ENCODE peak calls at places on chromosomes 1 and 21, in nine cellular contexts. O is AG10803, K is suprapubic skin, G is Karpas-422, J is HCT116, U is fibroblast of mammary gland, C is HFF-Myc, V is Caco-2, T is HL-60. N is an unnamed sample.

GRCh38 chr1:65691152-65691900 is 101.4 kb upstream of the PDE4B start:
- DNase-seq in G (peak), T (no peak), O (no peak), C (no peak), J (no peak), U (no peak), V (no peak), K (no peak), N (peak)

GRCh38 chr1:226063362-226064167 is 1.0 kb downstream of the H3-3A start:
- DNase-seq in O (peak), J (no peak), U (peak), K (peak), V (peak), T (no peak), G (peak), C (no peak), N (peak)

GRCh38 chr1:156898151-156898550 is 4.6 kb downstream of the PEAR1 start:
- DNase-seq in T (no peak), O (no peak), K (no peak), J (no peak), C (peak), G (no peak), U (peak), V (no peak), N (peak)

GRCh38 chr1:85998105-85998504 is 158.5 kb downstream of the COL24A1 start:
- DNase-seq in V (no peak), O (no peak), U (peak), K (no peak), G (no peak), J (no peak), T (no peak), C (no peak), N (no peak)

GRCh38 chr1:39675220-39675619 is 3.3 kb upstream of the NT5C1A start:
- DNase-seq in V (no peak), K (no peak), C (no peak), G (no peak), T (no peak), J (no peak), O (no peak), U (no peak), N (no peak)

GRCh38 chr1:10032287-10032589 is 520 bp upstream of the UBE4B start:
- DNase-seq in G (no peak), J (no peak), V (no peak), U (no peak), K (no peak), C (no peak), T (no peak), O (no peak), N (no peak)

GRCh38 chr1:74396942-74397341 is 115.5 kb downstream of the LRRC53 start:
- DNase-seq in K (no peak), C (no peak), G (no peak), O (no peak), J (no peak), U (no peak), V (no peak), T (no peak), N (no peak)

GRCh38 chr1:162908236-162908635 is 47.3 kb upstream of the CCDC190 start:
- DNase-seq in T (no peak), U (peak), K (no peak), J (no peak), G (no peak), C (no peak), O (peak), V (no peak), N (no peak)

GRCh38 chr1:21927531-21928237 is 9.4 kb downstream of the HSPG2 start:
- DNase-seq in V (peak), J (no peak), G (no peak), O (peak), T (no peak), C (no peak), U (peak), K (no peak), N (peak)

GRCh38 chr1:150548632-150549495 is at the start of gene ADAMTSL4:
- DNase-seq in U (peak), T (no peak), C (no peak), J (no peak), G (peak), O (peak), V (peak), K (no peak), N (peak)

GRCh38 chr1:95023399-95024050 is 49.2 kb downstream of the ALG14 start:
- DNase-seq in K (no peak), J (no peak), U (peak), O (peak), G (no peak), V (no peak), C (no peak), T (no peak), N (peak)

GRCh38 chr1:226668173-226668560 is 70.9 kb downstream of the ITPKB start:
- DNase-seq in V (no peak), C (no peak), O (no peak), J (no peak), G (no peak), T (no peak), K (no peak), U (no peak), N (no peak)

GRCh38 chr1:42944207-42944928 is 14.3 kb downstream of the SLC2A1 start:
- DNase-seq in K (no peak), V (no peak), U (no peak), C (no peak), O (no peak), T (no peak), J (no peak), G (no peak), N (no peak)

GRCh38 chr1:226806988-226807387 is 63.4 kb upstream of the PSEN2 start:
- DNase-seq in K (no peak), G (no peak), T (no peak), O (no peak), U (no peak), J (no peak), V (no peak), C (no peak), N (no peak)

GRCh38 chr1:163300569-163300968 is 21.2 kb upstream of the NUF2 start:
- DNase-seq in V (no peak), C (no peak), U (no peak), J (no peak), T (no peak), O (no peak), G (peak), K (no peak), N (no peak)

GRCh38 chr1:240312872-240313271 is 221.2 kb downstream of the FMN2 start:
- DNase-seq in J (no peak), G (no peak), O (peak), U (peak), T (peak), V (no peak), K (no peak), C (peak), N (peak)

GRCh38 chr21:41369915-41370839 is 8.3 kb downstream of the MX2 start:
- DNase-seq in C (no peak), U (no peak), K (no peak), G (peak), V (no peak), O (no peak), T (no peak), J (no peak), N (no peak)

GRCh38 chr1:236158719-236159118 is 16.4 kb downstream of the GPR137B start:
- DNase-seq in U (no peak), O (no peak), G (peak), V (no peak), K (no peak), C (no peak), T (no peak), J (no peak), N (no peak)

GRCh38 chr1:236160540-236161127 is 18.3 kb downstream of the GPR137B start:
- DNase-seq in U (no peak), J (no peak), V (no peak), T (no peak), C (no peak), K (no peak), O (no peak), G (no peak), N (no peak)

GRCh38 chr1:236156512-236157208 is 14.3 kb downstream of the GPR137B start:
- DNase-seq in G (peak), V (no peak), T (peak), C (no peak), K (no peak), O (no peak), U (no peak), J (no peak), N (no peak)

GRCh38 chr1:236161230-236161629 is 18.9 kb downstream of the GPR137B start:
- DNase-seq in V (no peak), U (no peak), T (no peak), K (no peak), G (no peak), C (no peak), O (no peak), J (no peak), N (no peak)

GRCh38 chr1:236159704-236160539 is 17.6 kb downstream of the GPR137B start:
- DNase-seq in T (no peak), V (peak), O (no peak), C (no peak), J (no peak), K (no peak), G (no peak), U (no peak), N (no peak)
- H3K4me3 ChIP-seq in T (no peak), V (no peak), O (no peak), C (no peak), J (no peak), K (no peak), G (no peak), U (no peak), N (no peak)

DNA sequence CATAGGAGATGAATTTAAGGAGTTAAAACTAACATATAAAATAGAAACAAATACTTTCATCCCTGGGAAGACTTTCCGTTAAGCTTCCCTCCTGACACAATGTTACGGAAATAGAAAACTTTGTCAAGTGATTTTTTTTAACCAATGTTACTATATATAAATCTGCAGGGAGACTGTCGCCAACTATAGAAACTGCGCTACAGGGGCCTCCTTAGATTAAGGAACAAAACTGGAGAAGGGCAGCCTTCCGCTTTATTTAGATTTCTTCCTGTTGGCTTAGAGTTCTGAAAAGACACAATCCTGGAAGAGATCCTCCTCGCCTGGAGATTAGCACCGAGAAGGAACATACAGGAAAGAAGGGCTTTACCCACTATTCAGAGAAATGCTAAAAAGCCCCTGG is 1.5 kb downstream of the MGST3 start:
- DNase-seq in U (no peak), K (no peak), C (no peak), J (no peak), G (no peak), T (no peak), O (no peak), V (no peak), N (peak)
- H3K4me3 ChIP-seq in U (peak), K (peak), C (peak), J (peak), G (no peak), T (peak), O (peak), V (peak), N (peak)

GRCh38 chr1:18962121-18962721 is 5.7 kb upstream of the IFFO2 start:
- DNase-seq in J (no peak), O (peak), V (no peak), C (no peak), G (no peak), K (peak), U (peak), T (no peak), N (peak)

GRCh38 chr1:18962855-18963737 is 6.6 kb upstream of the IFFO2 start:
- DNase-seq in J (no peak), U (no peak), C (no peak), V (no peak), O (no peak), G (no peak), K (peak), T (no peak), N (no peak)

GRCh38 chr1:18967066-18967690 is 10.7 kb upstream of the IFFO2 start:
- DNase-seq in G (no peak), O (no peak), U (no peak), C (no peak), T (no peak), V (no peak), J (no peak), K (peak), N (no peak)

GRCh38 chr1:18963968-18964367 is 7.5 kb upstream of the IFFO2 start:
- DNase-seq in G (no peak), J (no peak), V (no peak), T (no peak), O (no peak), C (no peak), U (no peak), K (peak), N (no peak)

DNA sequence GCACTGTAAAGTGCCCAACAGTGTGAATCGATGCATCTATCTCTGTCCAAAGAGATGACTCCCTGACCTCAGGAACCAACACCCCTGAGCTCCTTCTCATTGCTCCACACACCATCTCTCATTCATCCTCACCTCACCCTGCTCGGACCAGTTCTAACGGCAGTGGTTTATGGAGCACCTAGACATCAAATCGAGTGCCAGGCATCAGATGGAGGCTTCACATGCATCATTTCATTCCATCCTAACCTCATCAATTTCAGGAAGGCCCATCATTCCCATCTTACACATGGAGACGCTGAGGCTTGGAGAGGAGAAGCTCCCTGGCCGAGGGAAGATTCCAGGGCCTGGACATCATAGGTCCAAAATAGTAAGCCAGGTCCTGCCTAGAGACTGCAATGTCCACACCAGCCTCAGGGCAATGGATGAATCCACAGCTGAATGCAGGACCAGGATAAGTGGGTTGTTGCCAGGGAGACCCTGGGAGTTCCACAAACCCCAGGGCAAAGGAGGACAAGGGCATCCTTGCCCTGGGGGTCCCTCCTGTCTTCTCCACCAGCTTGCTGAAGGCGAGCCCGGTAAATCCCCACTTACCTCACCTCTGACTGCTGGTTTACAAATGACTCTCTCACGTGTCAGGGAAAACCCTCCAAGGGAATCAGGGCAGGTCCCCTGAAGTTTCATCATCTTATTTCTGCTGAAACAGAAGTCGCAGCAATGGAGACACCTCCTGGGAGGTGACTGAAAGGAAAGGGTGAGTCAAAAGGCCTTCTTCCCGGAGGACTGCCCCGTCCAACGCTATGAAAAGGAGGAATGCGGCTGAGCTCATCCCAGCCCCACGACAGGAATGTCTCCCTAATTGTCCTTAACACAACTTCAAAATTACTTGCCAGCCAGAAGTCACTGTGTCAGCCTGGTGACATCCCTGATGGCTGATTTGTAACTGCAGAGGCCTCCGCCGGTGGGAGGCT is 9.0 kb upstream of the IFFO2 start:
- DNase-seq in U (no peak), K (peak), C (no peak), O (peak), J (no peak), T (no peak), G (no peak), V (peak), N (no peak)
- H3K4me3 ChIP-seq in U (no peak), K (no peak), C (no peak), O (no peak), J (no peak), T (no peak), G (no peak), V (no peak), N (no peak)

GRCh38 chr1:205920861-205921558 is 22.2 kb downstream of the SLC26A9 start:
- DNase-seq in K (peak), U (no peak), J (no peak), T (no peak), G (no peak), C (no peak), V (no peak), O (no peak), N (no peak)
- H3K4me3 ChIP-seq in K (no peak), U (no peak), J (no peak), T (no peak), G (no peak), C (no peak), V (no peak), O (no peak), N (no peak)

DNA sequence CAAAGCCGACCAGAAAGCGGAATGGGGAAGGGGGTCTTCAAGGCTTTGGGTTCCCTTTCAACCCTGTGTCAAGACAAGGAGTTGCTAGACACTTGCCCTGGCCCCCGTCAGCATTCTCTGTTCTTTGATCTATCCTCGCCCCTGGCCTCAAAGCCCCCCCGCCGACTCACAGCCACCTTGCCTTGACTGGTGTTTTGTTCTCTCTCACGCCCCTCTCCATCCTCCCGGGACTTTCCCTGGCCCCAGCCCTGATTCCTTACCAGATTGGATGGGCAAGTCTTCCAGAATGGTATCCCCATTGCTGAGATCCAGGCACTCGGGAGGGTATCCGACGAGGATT is 610 bp downstream of the YOD1 start:
- DNase-seq in V (no peak), T (no peak), J (no peak), O (no peak), U (no peak), G (no peak), C (no peak), K (no peak), N (no peak)
- H3K4me3 ChIP-seq in V (peak), T (peak), J (peak), O (peak), U (peak), G (no peak), C (peak), K (peak), N (peak)